ENCODE peak calls at places on chromosomes 2 and 18, in six cellular contexts. A is A549, J is activated T-cell treated with anti-CD3 and anti-CD28 coated beads for 24 hours, T is GM03348, P is NCI-H2171 treated with DMSO at 0.1 percent for 48 hours, R is HTR-8/SVneo. V is an unnamed sample.

GRCh38 chr2:225472161-225472560 is 72.7 kb downstream of the NYAP2 start:
- DNase-seq in A (no peak), J (no peak), T (no peak), P (no peak), R (no peak), V (no peak)

GRCh38 chr2:44949329-44950151 is 8.0 kb downstream of the SIX3 start:
- DNase-seq in A (no peak), J (no peak), T (peak), P (no peak), R (no peak), V (no peak)

GRCh38 chr18:44678725-44679055 is 2.0 kb upstream of the SETBP1 start:
- DNase-seq in A (no peak), J (no peak), T (peak), P (no peak), R (no peak), V (no peak)

GRCh38 chr18:67916142-67916541 is 399.6 kb upstream of the DSEL start:
- DNase-seq in A (no peak), J (no peak), T (no peak), P (no peak), R (no peak), V (no peak)

GRCh38 chr18:73715228-73715670 is 432.4 kb downstream of the FBXO15 start:
- DNase-seq in A (no peak), J (no peak), T (no peak), P (no peak), R (no peak), V (no peak)

GRCh38 chr2:10784719-10785118 is 27.9 kb downstream of the PDIA6 start:
- DNase-seq in A (no peak), J (no peak), T (no peak), P (no peak), R (no peak), V (no peak)

GRCh38 chr2:28623582-28624405 is 127.8 kb upstream of the PPP1CB start:
- DNase-seq in A (no peak), J (no peak), T (no peak), P (no peak), R (no peak), V (no peak)

GRCh38 chr2:218027426-218028188 is 24.8 kb upstream of the TNS1 start:
- DNase-seq in A (no peak), J (no peak), T (peak), P (no peak), R (no peak), V (no peak)

GRCh38 chr18:650428-650858 is 7.0 kb upstream of the TYMS start:
- DNase-seq in A (no peak), J (no peak), T (no peak), P (no peak), R (no peak), V (peak)

GRCh38 chr2:106183093-106183837 is 10.8 kb downstream of the UXS1 start:
- DNase-seq in A (no peak), J (no peak), T (no peak), P (no peak), R (no peak), V (no peak)

GRCh38 chr2:75560768-75561565 is at the start of gene EVA1A:
- DNase-seq in A (peak), J (no peak), T (peak), P (no peak), R (peak), V (no peak)

GRCh38 chr18:79405781-79406575 is 10.2 kb downstream of the NFATC1 start:
- DNase-seq in A (no peak), J (peak), T (no peak), P (no peak), R (no peak), V (peak)

GRCh38 chr2:238684362-238685326 is 163.2 kb upstream of the TWIST2 start:
- DNase-seq in A (peak), J (no peak), T (peak), P (no peak), R (peak), V (no peak)

GRCh38 chr2:44672431-44672830 is 269.1 kb upstream of the SIX3 start:
- DNase-seq in A (no peak), J (no peak), T (no peak), P (no peak), R (no peak), V (no peak)

GRCh38 chr2:121768143-121768755 is 12.8 kb downstream of the TSN start:
- DNase-seq in A (no peak), J (no peak), T (no peak), P (no peak), R (no peak), V (no peak)

GRCh38 chr18:50395093-50395492 is 20.2 kb downstream of the SKA1 start:
- DNase-seq in A (no peak), J (no peak), T (no peak), P (no peak), R (no peak), V (no peak)

GRCh38 chr2:188786368-188786781 is 187.8 kb upstream of the COL3A1 start:
- DNase-seq in A (no peak), J (no peak), T (peak), P (no peak), R (no peak), V (no peak)

GRCh38 chr18:49020621-49021021 is 69.9 kb upstream of the SMAD7 start:
- DNase-seq in A (no peak), J (no peak), T (no peak), P (no peak), R (no peak), V (no peak)

GRCh38 chr2:212549463-212549862 is 10.9 kb upstream of the ERBB4 start:
- DNase-seq in A (no peak), J (no peak), T (no peak), P (no peak), R (no peak), V (no peak)

GRCh38 chr2:195494452-195494851 is 162.6 kb upstream of the SLC39A10 start:
- DNase-seq in A (no peak), J (no peak), T (peak), P (no peak), R (no peak), V (no peak)

GRCh38 chr18:76348267-76349066 is 146.6 kb downstream of the ZNF516 start:
- DNase-seq in A (no peak), J (no peak), T (no peak), P (no peak), R (no peak), V (no peak)

GRCh38 chr2:109614715-109615636 is 812 bp downstream of the SOWAHC start:
- DNase-seq in A (no peak), J (no peak), T (peak), P (peak), R (no peak), V (no peak)